ENCODE peak calls at places on chromosomes 16 and 17, in four cellular contexts. C is H1, P is HepG2, Z is K562. I is an unnamed sample.

GRCh38 chr17:3988297-3989120 is 24.3 kb upstream of the ATP2A3 start:
- DNase-seq in C (no peak), P (no peak), Z (no peak), I (no peak)

GRCh38 chr17:48505788-48506187 is 25.0 kb downstream of the HOXB1 start:
- DNase-seq in C (no peak), P (peak), Z (peak), I (no peak)

GRCh38 chr17:72446525-72447250 is 325.9 kb downstream of the SOX9 start:
- DNase-seq in C (no peak), P (peak), Z (no peak), I (no peak)

GRCh38 chr17:3794890-3795757 is 5.9 kb downstream of the ITGAE start:
- DNase-seq in C (no peak), P (peak), Z (no peak), I (no peak)

GRCh38 chr17:46147167-46147749 is 46.0 kb downstream of the KANSL1 start:
- DNase-seq in C (no peak), P (no peak), Z (no peak), I (no peak)

GRCh38 chr17:44350733-44351226 is 5.7 kb downstream of the GRN start:
- DNase-seq in C (peak), P (peak), Z (peak), I (peak)

GRCh38 chr17:17063546-17064122 is 21.4 kb downstream of the MPRIP start:
- DNase-seq in C (no peak), P (no peak), Z (no peak), I (no peak)

GRCh38 chr16:13014516-13014915 is 113.1 kb downstream of the SHISA9 start:
- DNase-seq in C (no peak), P (peak), Z (no peak), I (no peak)

GRCh38 chr16:89117239-89117974 is 23.8 kb downstream of the ACSF3 start:
- DNase-seq in C (no peak), P (no peak), Z (no peak), I (no peak)

GRCh38 chr17:45438931-45439610 is 6.4 kb upstream of the ARHGAP27 start:
- DNase-seq in C (no peak), P (no peak), Z (no peak), I (peak)

GRCh38 chr17:64736804-64737492 is 74.8 kb upstream of the SMURF2 start:
- DNase-seq in C (peak), P (peak), Z (peak), I (peak)

GRCh38 chr16:57104706-57105105 is 12.3 kb downstream of the CPNE2 start:
- DNase-seq in C (no peak), P (no peak), Z (no peak), I (no peak)

GRCh38 chr17:69302682-69303081 is 24.3 kb downstream of the ABCA5 start:
- DNase-seq in C (no peak), P (no peak), Z (no peak), I (no peak)

GRCh38 chr16:84614075-84614474 is 3.8 kb downstream of the COTL1 start:
- DNase-seq in C (no peak), P (no peak), Z (no peak), I (no peak)

GRCh38 chr17:2083613-2084128 is 28.8 kb downstream of the HIC1 start:
- DNase-seq in C (no peak), P (peak), Z (peak), I (no peak)

GRCh38 chr17:64001763-64002529 is 3.8 kb downstream of the PRR29 start:
- DNase-seq in C (no peak), P (no peak), Z (no peak), I (no peak)

GRCh38 chr17:71902931-71903506 is 217.8 kb upstream of the SOX9 start:
- DNase-seq in C (no peak), P (no peak), Z (no peak), I (no peak)

GRCh38 chr16:89900885-89901284 is 17.8 kb upstream of the MC1R start:
- DNase-seq in C (no peak), P (no peak), Z (no peak), I (no peak)

GRCh38 chr16:87464691-87465300 is 28.0 kb downstream of the ZCCHC14 start:
- DNase-seq in C (no peak), P (no peak), Z (peak), I (no peak)

GRCh38 chr16:81624718-81625543 is 154.2 kb upstream of the PLCG2 start:
- DNase-seq in C (no peak), P (peak), Z (peak), I (no peak)

GRCh38 chr16:59320657-59321056 is 586.5 kb upstream of the GOT2 start:
- DNase-seq in C (no peak), P (no peak), Z (no peak), I (no peak)

GRCh38 chr17:16106161-16106891 is 106.7 kb downstream of the TTC19 start:
- DNase-seq in C (no peak), P (peak), Z (peak), I (no peak)

GRCh38 chr16:57689772-57690558 is 4.6 kb upstream of the DRC7 start:
- DNase-seq in C (no peak), P (no peak), Z (peak), I (no peak)

GRCh38 chr16:12463961-12464360 is 339.7 kb downstream of the CPPED1 start:
- DNase-seq in C (no peak), P (no peak), Z (no peak), I (no peak)

GRCh38 chr17:60601443-60602384 is 1.7 kb downstream of the PPM1D start:
- DNase-seq in C (peak), P (peak), Z (peak), I (no peak)

GRCh38 chr17:75783069-75783783 is 1.4 kb upstream of the UNK start:
- DNase-seq in C (no peak), P (peak), Z (peak), I (peak)

GRCh38 chr17:66272699-66273390 is 29.6 kb upstream of the PRKCA start:
- DNase-seq in C (no peak), P (no peak), Z (peak), I (no peak)

GRCh38 chr16:57579361-57579665 is 36.9 kb downstream of the ADGRG5 start:
- DNase-seq in C (no peak), P (no peak), Z (no peak), I (no peak)

GRCh38 chr16:85128079-85128837 is 16.0 kb upstream of the CIBAR2 start:
- DNase-seq in C (no peak), P (no peak), Z (no peak), I (no peak)

GRCh38 chr16:30416624-30417298 is 9.4 kb downstream of the ZNF771 start:
- DNase-seq in C (no peak), P (no peak), Z (no peak), I (no peak)

GRCh38 chr16:53787423-53787822 is 83.5 kb downstream of the FTO start:
- DNase-seq in C (no peak), P (no peak), Z (no peak), I (no peak)

GRCh38 chr16:53781023-53781605 is 77.2 kb downstream of the FTO start:
- DNase-seq in C (no peak), P (peak), Z (no peak), I (peak)

GRCh38 chr16:53784312-53784711 is 80.4 kb downstream of the FTO start:
- DNase-seq in C (no peak), P (no peak), Z (no peak), I (no peak)

GRCh38 chr16:53782148-53782547 is 78.2 kb downstream of the FTO start:
- DNase-seq in C (no peak), P (no peak), Z (no peak), I (no peak)

GRCh38 chr16:53785044-53785443 is 81.1 kb downstream of the FTO start:
- DNase-seq in C (no peak), P (no peak), Z (no peak), I (no peak)
- TF ChIP-seq JUND in C (no peak), P (no peak), Z (no peak), I (no peak)

DNA sequence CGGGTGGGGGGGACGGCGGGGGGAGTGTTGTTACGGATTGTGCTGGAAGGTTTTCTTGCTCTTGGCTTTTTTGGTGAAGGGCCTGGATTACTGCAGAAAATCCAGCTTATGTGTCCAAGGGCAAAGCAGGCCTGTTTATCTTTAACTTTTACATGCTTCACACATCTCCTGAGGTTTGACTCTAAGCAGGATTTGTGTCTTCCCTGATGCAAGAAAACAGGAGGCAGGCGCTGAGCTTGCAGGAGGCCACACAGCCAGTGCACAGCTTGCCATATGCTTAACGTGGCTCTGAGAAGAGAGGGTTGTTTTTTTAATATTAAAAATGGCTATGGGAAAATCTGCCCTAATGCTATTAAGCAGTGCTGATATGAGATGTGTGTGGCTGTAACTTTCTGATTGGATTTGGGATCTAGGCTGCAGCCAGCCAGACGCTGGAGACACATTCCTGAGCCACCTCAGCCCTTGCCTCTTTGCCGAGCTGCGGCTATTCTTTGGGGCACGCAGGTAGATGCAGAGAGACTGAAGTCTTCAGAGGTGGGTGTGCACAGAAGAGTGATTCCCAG is 20.4 kb upstream of the RPTOR start:
- DNase-seq in C (no peak), P (no peak), Z (no peak), I (no peak)
- TF ChIP-seq JUND in C (no peak), P (no peak), Z (no peak), I (no peak)

GRCh38 chr17:50014471-50015088 is 19.6 kb upstream of the DLX3 start:
- DNase-seq in C (no peak), P (no peak), Z (no peak), I (no peak)
- TF ChIP-seq JUND in C (no peak), P (no peak), Z (no peak), I (no peak)

DNA sequence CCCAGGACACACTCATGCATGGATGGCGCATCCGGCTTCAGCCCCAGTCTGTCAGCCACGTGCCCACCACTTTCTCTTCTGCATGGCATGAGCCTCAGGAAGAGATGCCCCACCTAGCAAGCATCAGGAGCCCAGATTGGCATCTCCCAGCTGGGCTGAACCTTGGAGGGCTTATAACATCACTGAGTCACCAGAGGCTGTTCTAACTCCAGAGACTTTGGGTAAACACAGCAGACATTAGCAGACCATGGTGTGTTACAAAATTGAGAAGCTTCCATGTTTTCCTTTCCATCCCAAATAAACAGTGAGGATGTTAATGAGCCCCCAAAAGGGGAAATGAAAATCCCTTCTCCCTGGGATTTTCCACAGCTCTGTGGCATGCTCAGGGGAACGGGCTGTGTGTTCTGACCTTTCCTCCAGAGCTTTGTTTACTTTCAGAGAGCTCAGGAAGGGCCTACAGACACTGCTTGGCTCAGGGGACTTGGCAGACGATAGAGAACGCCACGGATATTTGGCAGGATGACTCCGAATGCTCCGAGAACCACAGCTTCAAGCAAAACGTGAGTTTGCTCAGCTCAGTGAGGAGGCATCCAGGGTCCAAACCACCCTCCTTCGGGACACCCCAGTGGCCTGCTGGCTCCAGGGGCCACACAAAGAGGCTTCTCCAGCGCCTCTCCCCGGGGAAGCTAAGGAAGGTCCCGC is 16.5 kb downstream of the GLP2R start:
- DNase-seq in C (no peak), P (peak), Z (no peak), I (no peak)
- TF ChIP-seq JUND in C (no peak), P (no peak), Z (no peak), I (no peak)

GRCh38 chr17:82592751-82593589 is 55.3 kb downstream of the WDR45B start:
- DNase-seq in C (peak), P (peak), Z (no peak), I (peak)
- TF ChIP-seq JUND in C (no peak), P (no peak), Z (no peak), I (no peak)

DNA sequence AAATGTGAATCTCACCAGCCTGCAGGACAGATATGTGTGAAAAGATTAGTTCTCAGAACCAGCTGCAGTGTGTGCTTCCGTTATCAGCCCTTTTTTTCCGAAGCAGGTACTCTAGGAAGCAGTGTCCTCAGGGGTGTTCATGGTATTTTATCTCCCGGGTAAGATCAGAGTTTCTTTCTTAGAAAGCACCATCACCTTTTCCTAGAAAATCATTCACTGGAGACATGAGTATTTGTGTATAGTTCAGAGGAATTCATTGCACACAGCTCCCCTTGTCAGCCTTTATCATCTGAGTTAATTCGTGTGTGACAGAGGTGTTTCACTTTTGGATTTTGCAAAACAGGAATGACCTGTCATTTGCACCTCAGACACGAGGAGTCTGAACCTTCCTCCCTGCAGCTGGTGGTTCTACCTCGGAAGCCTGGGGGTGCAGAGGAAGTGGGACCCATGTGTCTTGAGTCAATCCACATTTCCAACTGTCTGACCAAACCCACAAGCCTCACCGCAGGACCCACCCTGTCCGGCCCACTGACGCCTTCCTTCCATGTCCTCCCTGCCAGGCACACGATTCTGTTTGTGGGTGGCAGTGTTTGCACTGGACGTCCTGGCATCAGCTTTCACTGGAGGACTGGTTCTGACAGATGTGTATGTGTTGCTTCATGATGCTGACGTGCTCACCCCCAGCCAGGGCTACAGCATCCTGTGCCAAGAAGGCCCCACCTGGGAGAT is 107.9 kb downstream of the CLEC16A start:
- DNase-seq in C (no peak), P (no peak), Z (peak), I (no peak)
- TF ChIP-seq JUND in C (no peak), P (no peak), Z (peak), I (no peak)

GRCh38 chr17:7922499-7923289 is 6.6 kb upstream of the RNF227 start:
- DNase-seq in C (peak), P (no peak), Z (no peak), I (no peak)
- TF ChIP-seq JUND in C (no peak), P (no peak), Z (no peak), I (no peak)

GRCh38 chr17:6327007-6327406 is 107.9 kb downstream of the AIPL1 start:
- DNase-seq in C (peak), P (no peak), Z (peak), I (no peak)
- TF ChIP-seq JUND in C (no peak), P (no peak), Z (no peak), I (no peak)

DNA sequence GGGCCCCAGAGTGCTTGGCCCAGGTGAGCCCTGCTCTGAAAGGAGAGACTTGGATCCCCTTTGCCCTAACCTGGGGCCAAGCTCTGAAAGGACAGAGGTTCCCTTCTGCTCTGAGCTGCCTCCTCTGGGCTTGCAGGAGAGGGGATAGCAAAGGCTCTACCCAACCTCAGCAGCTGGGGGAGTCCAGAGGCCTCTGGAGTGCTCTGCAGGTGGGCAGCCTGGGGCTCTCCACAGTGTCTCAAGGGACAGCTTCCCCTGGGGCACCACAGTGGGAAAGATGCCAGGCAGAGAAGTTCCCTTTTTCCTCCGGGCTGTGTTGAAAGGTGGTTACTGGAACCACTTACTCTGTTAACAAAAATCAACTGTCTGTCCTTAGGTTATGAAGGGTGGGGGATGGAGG is 48.2 kb upstream of the MGAT5B start:
- DNase-seq in C (no peak), P (no peak), Z (no peak), I (no peak)
- TF ChIP-seq JUND in C (no peak), P (no peak), Z (no peak), I (no peak)